ENCODE peak calls at places on chromosomes 6 and 20, in four cellular contexts. R is GM12878, E is K562, Y is HepG2. H is an unnamed sample.

GRCh38 chr20:60993647-60994046 is 258.4 kb upstream of the CDH4 start:
- DNase-seq in R (no peak), E (peak; percentile 10), Y (no peak), H (peak; percentile 16)

GRCh38 chr20:18908109-18908508 is 94.5 kb downstream of the SCP2D1 start:
- DNase-seq in R (no peak), E (no peak), Y (no peak), H (no peak)

GRCh38 chr20:21324126-21324525 is 21.0 kb downstream of the XRN2 start:
- DNase-seq in R (no peak), E (no peak), Y (no peak), H (no peak)

GRCh38 chr6:3388786-3389185 is 68.1 kb downstream of the SLC22A23 start:
- DNase-seq in R (peak; percentile 62), E (no peak), Y (no peak), H (no peak)

GRCh38 chr6:54244430-54244829 is 63.8 kb upstream of the TINAG start:
- DNase-seq in R (no peak), E (no peak), Y (peak; percentile 18), H (peak; percentile 12)

GRCh38 chr6:68326762-68327161 is 308.3 kb upstream of the ADGRB3 start:
- DNase-seq in R (no peak), E (no peak), Y (no peak), H (no peak)

GRCh38 chr6:161292650-161293281 is 18.9 kb upstream of the AGPAT4 start:
- DNase-seq in R (no peak), E (peak; percentile 46), Y (no peak), H (no peak)

GRCh38 chr6:9646346-9647042 is 768.4 kb downstream of the TFAP2A start:
- DNase-seq in R (no peak), E (no peak), Y (no peak), H (no peak)

GRCh38 chr6:83853178-83853967 is at the start of gene RIPPLY2:
- DNase-seq in R (no peak), E (no peak), Y (no peak), H (peak; percentile 50)

GRCh38 chr20:22371843-22372242 is 212.5 kb downstream of the FOXA2 start:
- DNase-seq in R (peak; percentile 46), E (no peak), Y (no peak), H (no peak)

GRCh38 chr6:83096791-83097190 is 29.3 kb downstream of the DOP1A start:
- DNase-seq in R (no peak), E (no peak), Y (no peak), H (no peak)

GRCh38 chr6:11891547-11891946 is 112.9 kb upstream of the ADTRP start:
- DNase-seq in R (no peak), E (no peak), Y (no peak), H (no peak)

GRCh38 chr6:154276810-154277577 is 79.6 kb downstream of the IPCEF1 start:
- DNase-seq in R (no peak), E (peak; percentile 38), Y (peak; percentile 42), H (peak; percentile 47)

GRCh38 chr20:45845452-45845851 is 11.7 kb downstream of the ACOT8 start:
- DNase-seq in R (no peak), E (no peak), Y (no peak), H (no peak)

GRCh38 chr6:27422651-27423332 is 34.2 kb downstream of the ZNF391 start:
- DNase-seq in R (no peak), E (no peak), Y (no peak), H (no peak)

GRCh38 chr20:1533059-1533458 is 24.4 kb downstream of the SIRPD start:
- DNase-seq in R (no peak), E (peak; percentile 4), Y (no peak), H (no peak)

GRCh38 chr6:136608991-136609390 is 58.8 kb upstream of the MAP7 start:
- DNase-seq in R (no peak), E (no peak), Y (no peak), H (no peak)

GRCh38 chr6:159758031-159759001 is 3.5 kb upstream of the ACAT2 start:
- DNase-seq in R (no peak), E (peak; percentile 25), Y (peak; percentile 68), H (no peak)

GRCh38 chr6:155502393-155502792 is 46.8 kb upstream of the NOX3 start:
- DNase-seq in R (no peak), E (no peak), Y (no peak), H (no peak)

GRCh38 chr6:20744911-20745557 is 210.8 kb downstream of the CDKAL1 start:
- DNase-seq in R (no peak), E (no peak), Y (no peak), H (no peak)

GRCh38 chr20:20711413-20711812 is 1.0 kb downstream of the RALGAPA2 start:
- DNase-seq in R (no peak), E (no peak), Y (no peak), H (no peak)

GRCh38 chr20:62466806-62467537 is 8.8 kb downstream of the GATA5 start:
- DNase-seq in R (no peak), E (no peak), Y (no peak), H (no peak)

GRCh38 chr6:95866732-95867131 is 149.0 kb upstream of the FUT9 start:
- DNase-seq in R (no peak), E (peak; percentile 6), Y (peak; percentile 41), H (peak; percentile 8)

GRCh38 chr6:5116243-5116991 is 31.3 kb downstream of the PPP1R3G start:
- DNase-seq in R (no peak), E (no peak), Y (no peak), H (no peak)

GRCh38 chr6:47403801-47404200 is 73.8 kb upstream of the CD2AP start:
- DNase-seq in R (no peak), E (no peak), Y (no peak), H (no peak)

GRCh38 chr6:31697555-31697954 is 5.6 kb downstream of the ABHD16A start:
- DNase-seq in R (no peak), E (no peak), Y (no peak), H (no peak)

GRCh38 chr6:165632194-165632593 is 30.8 kb downstream of the PDE10A start:
- DNase-seq in R (no peak), E (no peak), Y (no peak), H (no peak)

GRCh38 chr6:125943528-125944433 is 12.8 kb upstream of the HINT3 start:
- DNase-seq in R (no peak), E (peak; percentile 68), Y (no peak), H (no peak)

GRCh38 chr6:125944896-125945295 is 11.7 kb upstream of the HINT3 start:
- DNase-seq in R (no peak), E (no peak), Y (no peak), H (no peak)

GRCh38 chr6:125947581-125947980 is 9.0 kb upstream of the HINT3 start:
- DNase-seq in R (no peak), E (no peak), Y (no peak), H (no peak)

GRCh38 chr6:125944434-125944816 is 12.1 kb upstream of the HINT3 start:
- DNase-seq in R (no peak), E (peak; percentile 30), Y (peak; percentile 98), H (no peak)

GRCh38 chr6:125945378-125946141 is 11.0 kb upstream of the HINT3 start:
- DNase-seq in R (no peak), E (peak; percentile 72), Y (peak; percentile 90), H (no peak)
- TF ChIP-seq TARDBP in R (no peak), E (no peak), Y (no peak), H (no peak)

DNA sequence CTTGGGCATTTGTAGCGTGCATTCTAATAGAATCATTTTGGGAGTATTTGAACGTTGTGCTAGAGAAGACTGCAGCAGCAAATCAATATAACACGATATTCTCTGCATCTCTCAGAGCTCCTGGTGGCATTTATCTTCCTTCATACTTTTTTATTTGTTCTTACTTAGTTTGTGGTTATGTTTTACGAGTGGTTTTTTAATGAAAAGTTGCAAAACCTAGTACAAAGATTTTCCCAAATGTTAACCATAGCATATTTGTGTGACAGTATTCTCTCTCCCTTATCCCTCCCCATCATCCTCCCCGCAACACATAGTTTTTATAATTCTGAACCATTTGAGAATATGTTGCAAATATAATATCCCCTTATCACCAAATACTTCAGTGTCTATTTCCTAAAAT is 50.4 kb downstream of the JARID2 start:
- DNase-seq in R (no peak), E (no peak), Y (no peak), H (no peak)
- TF ChIP-seq FOXK2 in R (no peak), E (no peak), Y (no peak), H (no peak)

DNA sequence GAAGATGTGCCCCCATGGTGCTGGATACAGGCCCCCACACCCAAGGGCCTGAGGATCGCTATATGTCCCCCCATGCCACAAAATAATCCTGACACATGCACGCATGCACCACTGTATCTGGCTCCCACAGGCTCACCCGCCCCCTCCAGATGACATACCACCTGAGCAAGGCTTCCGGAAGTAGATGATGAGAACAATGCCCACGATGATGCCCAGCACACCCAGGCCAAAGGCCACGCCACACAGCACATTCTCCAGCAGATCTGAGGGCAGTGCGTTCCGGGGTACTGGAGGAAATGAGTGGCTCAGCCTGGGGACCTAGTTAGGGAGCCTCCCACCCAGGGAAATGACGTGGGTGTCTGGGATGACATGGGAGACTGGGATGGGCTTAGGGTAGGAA is 3.8 kb downstream of the HLA-DMA start:
- DNase-seq in R (no peak), E (no peak), Y (no peak), H (no peak)
- TF ChIP-seq TARDBP in R (no peak), E (no peak), Y (no peak), H (no peak)

GRCh38 chr6:45605971-45606370 is 228.2 kb upstream of the SUPT3H start:
- DNase-seq in R (no peak), E (no peak), Y (no peak), H (no peak)

GRCh38 chr6:45609141-45609638 is 231.5 kb upstream of the SUPT3H start:
- DNase-seq in R (no peak), E (no peak), Y (no peak), H (no peak)

GRCh38 chr6:45606831-45607400 is 229.2 kb upstream of the SUPT3H start:
- DNase-seq in R (no peak), E (no peak), Y (no peak), H (no peak)

GRCh38 chr6:45608252-45608911 is 230.6 kb upstream of the SUPT3H start:
- DNase-seq in R (no peak), E (no peak), Y (no peak), H (no peak)

GRCh38 chr6:45607818-45608217 is 230.1 kb upstream of the SUPT3H start:
- DNase-seq in R (no peak), E (no peak), Y (no peak), H (no peak)
- TF ChIP-seq FOXK2 in R (no peak), E (no peak), Y (no peak), H (no peak)

GRCh38 chr20:11101696-11102095 is 427.9 kb upstream of the JAG1 start:
- DNase-seq in R (no peak), E (no peak), Y (no peak), H (no peak)

GRCh38 chr20:11098888-11099287 is 425.1 kb upstream of the JAG1 start:
- DNase-seq in R (no peak), E (no peak), Y (no peak), H (no peak)

GRCh38 chr20:11103866-11104265 is 430.1 kb upstream of the JAG1 start:
- DNase-seq in R (no peak), E (no peak), Y (no peak), H (no peak)

DNA sequence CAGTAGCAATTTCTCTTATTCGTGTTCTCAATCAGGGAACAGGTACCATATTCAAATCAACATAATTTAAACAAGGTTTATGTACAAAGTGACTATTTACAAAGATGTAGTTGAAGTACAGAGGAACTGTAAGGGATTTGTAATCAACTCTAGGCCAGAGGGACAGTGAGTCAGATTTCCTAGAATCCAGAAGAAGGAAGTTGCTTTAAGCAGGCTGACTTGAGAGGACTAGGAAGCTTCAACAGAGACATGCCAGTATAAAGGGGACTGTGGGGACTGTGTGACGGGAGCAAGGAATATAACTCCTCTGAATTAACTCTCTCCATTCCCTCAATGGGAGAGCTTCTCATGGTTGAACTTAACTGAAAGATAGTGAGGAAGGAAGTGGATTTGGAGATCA is 427.4 kb upstream of the JAG1 start:
- DNase-seq in R (no peak), E (no peak), Y (no peak), H (no peak)
- TF ChIP-seq TARDBP in R (no peak), E (no peak), Y (no peak), H (no peak)

H was measured in HEK293T.